ENCODE peak calls at places on chromosome 11, in nine cellular contexts. E is HCT116, D is SK-N-SH, H is A549, P is endothelial cell of umbilical vein, X is HepG2, J is K562, L is GM12878, C is H1. U is an unnamed sample.

GRCh38 chr11:2258501-2259465 is 11.6 kb downstream of the ASCL2 start:
- DNase-seq in E (no peak), D (no peak), H (no peak), P (no peak), X (no peak), J (no peak), L (no peak), C (no peak), U (no peak)

GRCh38 chr11:100777736-100778135 is 90.6 kb downstream of the ARHGAP42 start:
- DNase-seq in E (no peak), D (no peak), H (peak), P (no peak), X (no peak), J (no peak), L (no peak), C (no peak), U (no peak)

GRCh38 chr11:88035271-88035670 is 140.0 kb downstream of the RAB38 start:
- DNase-seq in E (no peak), D (no peak), H (no peak), P (no peak), X (no peak), J (no peak), L (no peak), C (no peak), U (no peak)

GRCh38 chr11:11304572-11304971 is 48.5 kb downstream of the CSNK2A3 start:
- DNase-seq in E (no peak), D (no peak), H (no peak), P (no peak), X (no peak), J (no peak), L (no peak), C (no peak), U (no peak)

GRCh38 chr11:44780940-44781631 is 54.3 kb downstream of the TSPAN18 start:
- DNase-seq in E (no peak), D (no peak), H (no peak), P (no peak), X (no peak), J (peak), L (no peak), C (no peak), U (peak)

GRCh38 chr11:95734009-95734572 is 55.5 kb downstream of the FAM76B start:
- DNase-seq in E (no peak), D (no peak), H (no peak), P (peak), X (no peak), J (peak), L (no peak), C (no peak), U (no peak)

GRCh38 chr11:132718711-132719641 is 813.3 kb downstream of the OPCML start:
- DNase-seq in E (no peak), D (no peak), H (no peak), P (no peak), X (no peak), J (no peak), L (no peak), C (no peak), U (peak)

GRCh38 chr11:123452799-123453198 is 22.7 kb downstream of the GRAMD1B start:
- DNase-seq in E (no peak), D (no peak), H (no peak), P (no peak), X (no peak), J (no peak), L (no peak), C (no peak), U (no peak)

GRCh38 chr11:113506893-113507292 is 31.7 kb upstream of the DRD2 start:
- DNase-seq in E (no peak), D (no peak), H (no peak), P (no peak), X (no peak), J (no peak), L (no peak), C (no peak), U (no peak)

GRCh38 chr11:127247261-127247660 is 246.7 kb upstream of the KIRREL3 start:
- DNase-seq in E (no peak), D (no peak), H (no peak), P (no peak), X (no peak), J (no peak), L (no peak), C (no peak), U (peak)

GRCh38 chr11:86275493-86276370 is 26.3 kb upstream of the HIKESHI start:
- DNase-seq in E (no peak), D (no peak), H (no peak), P (no peak), X (no peak), J (no peak), L (no peak), C (no peak), U (no peak)

GRCh38 chr11:95883381-95883780 is 40.5 kb downstream of the MTMR2 start:
- DNase-seq in E (no peak), D (no peak), H (no peak), P (peak), X (no peak), J (no peak), L (no peak), C (no peak), U (no peak)

GRCh38 chr11:101034076-101034475 is 95.5 kb downstream of the PGR start:
- DNase-seq in E (no peak), D (no peak), H (no peak), P (no peak), X (no peak), J (no peak), L (no peak), C (no peak), U (no peak)

GRCh38 chr11:126375726-126376125 is 20.2 kb downstream of the ST3GAL4 start:
- DNase-seq in E (no peak), D (no peak), H (no peak), P (peak), X (no peak), J (no peak), L (no peak), C (no peak), U (no peak)

GRCh38 chr11:62496676-62497075 is 49.9 kb downstream of the AHNAK start:
- DNase-seq in E (no peak), D (no peak), H (no peak), P (no peak), X (no peak), J (no peak), L (no peak), C (no peak), U (no peak)

GRCh38 chr11:72833792-72834501 is 19.7 kb downstream of the ATG16L2 start:
- DNase-seq in E (no peak), D (no peak), H (no peak), P (no peak), X (no peak), J (no peak), L (no peak), C (no peak), U (no peak)

GRCh38 chr11:113991718-113992458 is 17.0 kb downstream of the HTR3A start:
- DNase-seq in E (no peak), D (peak), H (no peak), P (no peak), X (no peak), J (no peak), L (no peak), C (no peak), U (no peak)

GRCh38 chr11:11186249-11186648 is 166.8 kb downstream of the CSNK2A3 start:
- DNase-seq in E (no peak), D (no peak), H (no peak), P (no peak), X (no peak), J (no peak), L (peak), C (no peak), U (no peak)

GRCh38 chr11:88555018-88555828 is 217.7 kb upstream of the CTSC start:
- DNase-seq in E (peak), D (no peak), H (peak), P (peak), X (no peak), J (no peak), L (no peak), C (no peak), U (no peak)

GRCh38 chr11:60570970-60571369 is 55.8 kb downstream of the MS4A13 start:
- DNase-seq in E (no peak), D (no peak), H (no peak), P (no peak), X (no peak), J (no peak), L (peak), C (no peak), U (peak)

GRCh38 chr11:121246021-121246768 is 46.4 kb upstream of the SC5D start:
- DNase-seq in E (no peak), D (no peak), H (no peak), P (no peak), X (no peak), J (peak), L (no peak), C (no peak), U (no peak)

GRCh38 chr11:76134239-76134638 is 72.1 kb downstream of the WNT11 start:
- DNase-seq in E (no peak), D (no peak), H (no peak), P (no peak), X (no peak), J (no peak), L (no peak), C (no peak), U (no peak)

GRCh38 chr11:2934611-2935239 is 5.5 kb upstream of the PHLDA2 start:
- DNase-seq in E (no peak), D (no peak), H (no peak), P (no peak), X (no peak), J (no peak), L (no peak), C (no peak), U (no peak)

GRCh38 chr11:108635106-108635505 is 29.8 kb upstream of the DDX10 start:
- DNase-seq in E (no peak), D (no peak), H (no peak), P (no peak), X (no peak), J (no peak), L (no peak), C (no peak), U (no peak)

GRCh38 chr11:78662811-78663210 is 88.1 kb upstream of the NARS2 start:
- DNase-seq in E (no peak), D (no peak), H (no peak), P (no peak), X (no peak), J (no peak), L (no peak), C (no peak), U (no peak)

GRCh38 chr11:77081381-77081851 is 14.6 kb downstream of the CAPN5 start:
- DNase-seq in E (no peak), D (peak), H (no peak), P (no peak), X (no peak), J (no peak), L (no peak), C (no peak), U (no peak)

GRCh38 chr11:35216962-35217667 is 78.1 kb downstream of the CD44 start:
- DNase-seq in E (no peak), D (no peak), H (no peak), P (no peak), X (peak), J (no peak), L (no peak), C (no peak), U (no peak)

GRCh38 chr11:68838572-68838964 is 3.1 kb downstream of the CPT1A start:
- DNase-seq in E (no peak), D (no peak), H (no peak), P (peak), X (peak), J (no peak), L (no peak), C (no peak), U (peak)

GRCh38 chr11:86610559-86611341 is 61.7 kb downstream of the ME3 start:
- DNase-seq in E (no peak), D (no peak), H (no peak), P (no peak), X (peak), J (no peak), L (no peak), C (no peak), U (no peak)

GRCh38 chr11:122344281-122344680 is 228.3 kb upstream of the BLID start:
- DNase-seq in E (no peak), D (peak), H (no peak), P (peak), X (no peak), J (no peak), L (no peak), C (no peak), U (no peak)

GRCh38 chr11:118380571-118380970 is 20.8 kb upstream of the ATP5MG start:
- DNase-seq in E (no peak), D (no peak), H (no peak), P (peak), X (no peak), J (no peak), L (no peak), C (no peak), U (no peak)

GRCh38 chr11:112961146-112961668 is at the start of gene NCAM1:
- DNase-seq in E (peak), D (peak), H (peak), P (peak), X (peak), J (peak), L (no peak), C (peak), U (peak)

GRCh38 chr11:69212121-69213110 is 56.7 kb downstream of the SMIM38 start:
- DNase-seq in E (no peak), D (peak), H (no peak), P (no peak), X (no peak), J (no peak), L (no peak), C (no peak), U (no peak)

GRCh38 chr11:69650081-69650831 is 9.3 kb downstream of the CCND1 start:
- DNase-seq in E (no peak), D (peak), H (no peak), P (no peak), X (no peak), J (no peak), L (no peak), C (no peak), U (no peak)

GRCh38 chr11:128942807-128943430 is at the start of gene TP53AIP1:
- DNase-seq in E (no peak), D (no peak), H (no peak), P (no peak), X (no peak), J (no peak), L (no peak), C (no peak), U (no peak)

GRCh38 chr11:9092846-9093778 is 1.7 kb upstream of the SCUBE2 start:
- DNase-seq in E (no peak), D (peak), H (peak), P (peak), X (no peak), J (no peak), L (no peak), C (no peak), U (peak)
- TF ChIP-seq CTCF in E (peak), D (peak), H (peak), P (peak), X (peak), J (no peak), L (peak), C (peak), U (peak)

DNA sequence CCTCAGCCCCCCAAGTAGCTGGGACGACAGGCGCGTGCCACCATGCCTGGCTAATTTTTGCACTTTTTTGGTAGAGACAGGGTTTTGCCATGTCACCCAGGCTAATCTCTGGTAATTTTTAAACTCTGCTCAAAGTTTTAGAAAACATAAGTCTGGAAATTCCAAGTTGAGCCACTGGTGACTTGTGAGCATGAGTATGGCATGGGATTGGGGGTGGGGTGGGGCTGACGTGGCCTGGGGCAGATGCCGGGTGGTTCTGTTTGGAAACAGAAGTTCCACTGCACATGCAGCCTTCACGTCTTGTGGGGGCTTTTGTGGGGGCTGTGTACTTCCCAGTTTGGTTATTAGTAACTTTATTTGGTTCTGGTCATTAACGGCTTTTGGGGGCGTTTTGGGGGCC is 67.3 kb downstream of the PTPRJ start:
- DNase-seq in E (no peak), D (no peak), H (no peak), P (no peak), X (no peak), J (no peak), L (no peak), C (no peak), U (peak)
- TF ChIP-seq MAX in E (no peak), D (no peak), H (no peak), P (no peak), X (no peak), J (no peak), L (no peak), C (no peak), U (no peak)

GRCh38 chr11:65526744-65527143 is 1.9 kb downstream of the SCYL1 start:
- DNase-seq in E (no peak), D (peak), H (no peak), P (no peak), X (no peak), J (no peak), L (no peak), C (no peak), U (no peak)

GRCh38 chr11:65525659-65526480 is 987 bp downstream of the SCYL1 start:
- DNase-seq in E (no peak), D (peak), H (no peak), P (no peak), X (no peak), J (no peak), L (no peak), C (no peak), U (no peak)

GRCh38 chr11:65524747-65525658 is at the start of gene SCYL1:
- DNase-seq in E (no peak), D (peak), H (peak), P (peak), X (no peak), J (peak), L (no peak), C (no peak), U (peak)

GRCh38 chr11:65522640-65523322 is 2.1 kb upstream of the SCYL1 start:
- DNase-seq in E (no peak), D (no peak), H (no peak), P (no peak), X (no peak), J (no peak), L (no peak), C (no peak), U (peak)

DNA sequence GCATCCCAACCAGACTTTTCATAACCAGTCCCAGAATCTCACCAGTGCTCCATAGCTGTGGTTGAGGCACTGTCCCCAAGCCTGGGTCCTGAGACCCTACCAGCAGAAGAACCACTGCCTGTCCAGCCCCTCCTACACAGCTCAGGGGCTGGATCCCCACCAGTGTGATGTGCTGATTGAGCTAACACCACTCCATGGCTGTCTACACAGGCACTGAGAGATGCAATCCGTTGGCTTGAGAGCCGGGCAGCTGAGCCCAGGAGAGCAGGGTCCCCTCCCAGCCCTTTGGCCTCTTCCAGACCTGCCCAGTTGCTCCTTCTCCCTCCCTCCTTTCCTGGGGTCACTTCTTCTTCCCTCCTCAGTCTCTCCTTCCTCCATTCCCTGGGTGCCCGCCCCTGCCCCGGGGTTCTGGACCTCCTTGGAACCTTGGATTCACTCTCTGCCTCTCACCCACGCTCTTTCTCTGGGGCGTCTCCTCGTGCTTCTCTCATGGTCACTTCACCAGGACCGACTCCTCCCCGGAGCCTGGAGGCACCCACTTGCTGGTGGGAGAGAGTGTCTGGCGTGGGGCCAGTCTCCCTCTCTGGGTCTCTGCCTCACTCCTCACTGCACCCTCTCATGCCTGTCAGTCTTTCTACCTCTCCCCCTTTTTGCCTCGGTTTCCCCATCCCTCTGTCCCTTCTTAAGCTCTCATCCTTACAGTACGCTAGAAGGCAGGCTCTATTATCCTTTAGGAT is 705 bp upstream of the SCYL1 start:
- DNase-seq in E (no peak), D (peak), H (no peak), P (peak), X (no peak), J (no peak), L (no peak), C (no peak), U (no peak)
- H3K4me3 ChIP-seq in E (no peak), D (peak), H (peak), P (no peak), X (peak), J (peak), L (peak), C (peak), U (peak)

GRCh38 chr11:67482736-67483497 is at the start of gene AIP:
- DNase-seq in E (peak), D (peak), H (peak), P (peak), X (peak), J (peak), L (peak), C (peak), U (peak)
- TF ChIP-seq CTCF in E (no peak), D (no peak), H (no peak), P (peak), X (peak), J (peak), L (peak), C (peak), U (no peak)

GRCh38 chr11:134339756-134340155 is 8.0 kb downstream of the GLB1L2 start:
- DNase-seq in E (no peak), D (no peak), H (no peak), P (no peak), X (no peak), J (no peak), L (no peak), C (no peak), U (no peak)
- TF ChIP-seq MAX in E (no peak), D (no peak), H (no peak), P (no peak), X (no peak), J (no peak), L (no peak), C (no peak), U (no peak)

GRCh38 chr11:847876-848275 is 5.2 kb downstream of the TSPAN4 start:
- DNase-seq in E (no peak), D (no peak), H (no peak), P (no peak), X (no peak), J (no peak), L (no peak), C (no peak), U (no peak)

GRCh38 chr11:844693-845644 is 2.3 kb downstream of the TSPAN4 start:
- DNase-seq in E (no peak), D (peak), H (peak), P (peak), X (peak), J (peak), L (no peak), C (peak), U (peak)

GRCh38 chr11:845872-846271 is 3.2 kb downstream of the TSPAN4 start:
- DNase-seq in E (no peak), D (no peak), H (no peak), P (peak), X (no peak), J (no peak), L (no peak), C (no peak), U (no peak)

GRCh38 chr11:848380-848931 is 5.8 kb downstream of the TSPAN4 start:
- DNase-seq in E (no peak), D (peak), H (no peak), P (peak), X (no peak), J (peak), L (no peak), C (no peak), U (peak)

GRCh38 chr11:846496-847098 is 3.9 kb downstream of the TSPAN4 start:
- DNase-seq in E (no peak), D (no peak), H (no peak), P (no peak), X (no peak), J (no peak), L (no peak), C (no peak), U (no peak)
- H3K4me3 ChIP-seq in E (no peak), D (peak), H (no peak), P (no peak), X (no peak), J (no peak), L (no peak), C (no peak), U (no peak)

U was measured in NB4.